ENCODE peak calls at places on chromosomes 12 and 14, in six cellular contexts. Y is astrocyte of the cerebellum, V is activated B cell treated with CpG ODN at 0.5 μM for 24 hours, O is cardiac fibroblast, W is H9, Z is Peyer's patch. M is an unnamed sample.

GRCh38 chr14:76086636-76087035 is 65.1 kb upstream of the GPATCH2L start:
- DNase-seq in Y (no peak), V (no peak), O (no peak), W (no peak), Z (no peak), M (no peak)

GRCh38 chr12:131872154-131873046 is 22.0 kb upstream of the ULK1 start:
- DNase-seq in Y (no peak), V (no peak), O (peak; percentile 91), W (no peak), Z (no peak), M (peak; percentile 84)

GRCh38 chr12:53560912-53561589 is 53.8 kb upstream of the NPFF start:
- DNase-seq in Y (no peak), V (no peak), O (peak; percentile 41), W (no peak), Z (no peak), M (no peak)

GRCh38 chr14:66495214-66496098 is 9.3 kb downstream of the CCDC196 start:
- DNase-seq in Y (peak; percentile 66), V (no peak), O (peak; percentile 85), W (peak; percentile 31), Z (peak; percentile 22), M (peak; percentile 82)

GRCh38 chr12:6047249-6048227 is 76.9 kb downstream of the VWF start:
- DNase-seq in Y (no peak), V (no peak), O (peak; percentile 76), W (no peak), Z (no peak), M (peak; percentile 97)

GRCh38 chr12:95701275-95701674 is 89.3 kb downstream of the NTN4 start:
- DNase-seq in Y (no peak), V (no peak), O (no peak), W (no peak), Z (no peak), M (peak; percentile 20)

GRCh38 chr14:77151245-77151644 is 9.7 kb upstream of the ZDHHC22 start:
- DNase-seq in Y (no peak), V (no peak), O (peak; percentile 23), W (peak; percentile 62), Z (no peak), M (peak; percentile 8)

GRCh38 chr12:8088574-8088973 is 6.5 kb downstream of the NECAP1 start:
- DNase-seq in Y (no peak), V (no peak), O (no peak), W (no peak), Z (peak; percentile 76), M (no peak)

GRCh38 chr12:69884386-69884785 is 59.4 kb downstream of the MYRFL start:
- DNase-seq in Y (no peak), V (no peak), O (no peak), W (no peak), Z (no peak), M (no peak)

GRCh38 chr12:120726961-120727360 is 1.3 kb downstream of the ACADS start:
- DNase-seq in Y (no peak), V (no peak), O (no peak), W (no peak), Z (no peak), M (no peak)

GRCh38 chr12:120726510-120726793 is 826 bp downstream of the ACADS start:
- DNase-seq in Y (no peak), V (no peak), O (no peak), W (no peak), Z (no peak), M (no peak)

GRCh38 chr12:120724720-120725119 is 906 bp upstream of the ACADS start:
- DNase-seq in Y (no peak), V (no peak), O (no peak), W (no peak), Z (no peak), M (no peak)

GRCh38 chr12:120725151-120725658 is 421 bp upstream of the ACADS start:
- DNase-seq in Y (no peak), V (no peak), O (no peak), W (no peak), Z (no peak), M (no peak)

DNA sequence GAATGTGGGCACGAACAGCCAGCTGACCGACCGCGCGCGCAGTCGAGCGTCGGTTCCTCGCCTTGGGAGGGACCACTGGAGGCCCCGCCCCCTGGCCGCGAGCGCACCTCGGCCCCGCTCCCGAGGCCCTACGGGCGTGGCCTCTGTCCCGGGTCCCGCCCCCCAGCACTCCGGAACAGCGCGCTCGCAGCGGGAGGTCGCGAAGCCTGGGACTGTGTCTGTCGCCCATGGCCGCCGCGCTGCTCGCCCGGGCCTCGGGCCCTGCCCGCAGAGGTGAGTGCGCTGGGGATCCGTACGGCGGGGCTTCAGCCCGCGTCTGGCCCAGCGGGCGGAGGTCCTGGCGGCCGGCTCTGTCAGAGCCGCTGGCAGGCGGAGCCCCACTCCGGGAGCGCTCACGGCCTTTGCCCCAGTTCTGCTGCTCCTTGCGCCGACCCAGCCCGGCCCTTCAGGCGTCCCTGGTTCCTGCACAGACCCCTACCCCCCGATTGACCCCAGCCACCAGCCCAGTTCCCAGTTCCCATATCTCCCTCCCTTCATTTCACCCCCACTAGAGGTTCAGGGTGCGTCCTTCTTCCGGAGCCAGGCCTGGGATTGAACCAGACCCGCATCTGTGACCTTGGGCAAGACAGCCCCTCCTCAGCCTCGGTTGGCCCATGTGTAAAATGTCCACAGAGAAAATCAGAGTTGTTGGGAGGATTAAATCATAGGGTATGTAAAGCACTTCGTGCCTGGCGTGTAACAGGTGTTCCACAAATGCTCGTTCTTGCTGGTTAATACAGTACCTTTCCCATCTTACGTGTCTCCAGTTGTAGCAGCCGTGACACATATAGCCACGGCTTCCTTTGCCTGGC is at the start of gene ACADS:
- DNase-seq in Y (peak; percentile 22), V (peak; percentile 92), O (peak; percentile 75), W (peak; percentile 94), Z (peak; percentile 89), M (peak; percentile 70)
- TF ChIP-seq CTCF in Y (no peak), V (no peak), O (no peak), W (no peak), Z (no peak), M (no peak)

DNA sequence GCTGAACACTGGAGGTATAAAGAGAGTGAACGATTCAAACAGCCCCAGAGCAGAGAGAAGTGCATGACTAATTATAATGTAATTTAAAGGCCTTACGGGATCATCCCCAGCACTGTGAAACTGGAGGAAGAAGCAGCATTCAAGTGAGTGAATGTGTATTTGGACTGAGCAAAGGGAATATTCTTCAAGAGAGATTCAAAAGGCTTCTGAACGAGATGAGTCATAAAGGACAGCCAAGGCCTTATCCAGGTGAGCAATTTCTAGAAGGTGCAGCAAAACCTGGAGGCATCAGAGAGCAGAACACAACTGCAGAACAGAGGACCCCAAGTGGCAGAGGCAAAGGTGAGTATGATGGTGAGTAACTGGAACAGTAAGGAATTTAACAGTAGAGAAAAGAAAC is 127.2 kb downstream of the BCAT1 start:
- DNase-seq in Y (peak; percentile 35), V (no peak), O (peak; percentile 77), W (no peak), Z (no peak), M (peak; percentile 73)
- TF ChIP-seq CTCF in Y (no peak), V (no peak), O (no peak), W (no peak), Z (no peak), M (no peak)

GRCh38 chr12:2451497-2451896 is 343.3 kb upstream of the FKBP4 start:
- DNase-seq in Y (no peak), V (no peak), O (no peak), W (no peak), Z (no peak), M (no peak)
- TF ChIP-seq CTCF in Y (no peak), V (no peak), O (no peak), W (peak; percentile 19), Z (no peak), M (no peak)

GRCh38 chr14:24277606-24278321 is 6.4 kb upstream of the RABGGTA start:
- DNase-seq in Y (no peak), V (no peak), O (no peak), W (no peak), Z (peak; percentile 29), M (no peak)

GRCh38 chr14:24280797-24281460 is 9.5 kb upstream of the RABGGTA start:
- DNase-seq in Y (no peak), V (no peak), O (peak; percentile 31), W (no peak), Z (no peak), M (peak; percentile 34)

GRCh38 chr14:24282736-24283135 is 11.3 kb upstream of the RABGGTA start:
- DNase-seq in Y (no peak), V (no peak), O (no peak), W (no peak), Z (no peak), M (no peak)

GRCh38 chr14:24275524-24276139 is 4.2 kb upstream of the RABGGTA start:
- DNase-seq in Y (no peak), V (no peak), O (no peak), W (peak; percentile 59), Z (no peak), M (no peak)

DNA sequence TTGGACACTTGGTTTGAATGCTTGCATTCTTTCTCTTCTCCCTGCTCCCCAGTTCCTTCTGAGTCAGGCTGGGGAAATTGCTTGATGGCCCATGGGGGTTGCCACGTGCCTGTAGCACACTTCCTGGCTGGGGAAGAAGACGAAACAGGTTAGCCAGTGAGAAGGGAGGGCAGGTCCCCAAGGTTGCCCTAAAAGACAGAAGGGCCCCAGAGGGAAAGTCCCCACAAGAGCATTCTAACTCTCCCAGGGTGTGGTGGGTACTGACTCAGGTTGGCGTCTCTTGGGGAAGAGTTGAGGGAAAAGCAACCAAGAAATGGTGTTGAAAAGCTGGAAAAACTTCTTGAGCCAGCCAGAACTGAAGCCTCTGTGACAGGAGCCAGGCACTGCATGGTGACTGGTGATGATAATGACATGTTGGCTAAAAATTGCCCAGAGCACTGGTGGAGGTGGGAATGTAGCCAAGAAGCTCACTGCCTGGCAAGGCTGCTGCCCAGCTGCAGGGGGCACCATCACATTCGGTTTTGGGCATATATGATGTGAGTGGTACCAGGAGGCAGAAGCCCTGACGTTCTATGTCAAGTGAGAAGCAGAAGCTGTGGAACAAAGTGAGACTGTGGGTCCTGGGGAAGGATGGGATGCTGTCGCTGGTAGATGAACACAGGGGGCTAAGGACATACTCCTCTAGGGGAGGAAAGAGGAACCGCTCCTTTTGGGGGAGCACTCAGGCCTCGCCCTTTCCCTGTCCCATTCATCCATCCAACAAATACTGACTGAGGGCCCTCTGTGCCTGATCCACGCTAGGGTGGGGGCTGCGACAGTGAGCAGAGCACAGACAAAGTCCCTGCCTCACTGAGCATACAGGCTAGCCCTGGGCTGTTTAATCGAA is 8.1 kb upstream of the RABGGTA start:
- DNase-seq in Y (no peak), V (peak; percentile 54), O (peak; percentile 20), W (no peak), Z (peak; percentile 61), M (peak; percentile 6)
- TF ChIP-seq CTCF in Y (no peak), V (no peak), O (peak; percentile 7), W (peak; percentile 34), Z (peak; percentile 20), M (no peak)

GRCh38 chr12:63889236-63889635 is 44.7 kb downstream of the SRGAP1 start:
- DNase-seq in Y (no peak), V (no peak), O (peak; percentile 79), W (no peak), Z (no peak), M (peak; percentile 71)
- TF ChIP-seq CTCF in Y (no peak), V (no peak), O (no peak), W (no peak), Z (no peak), M (no peak)

M was measured in fibroblast of mammary gland.